ENCODE peak calls at places on chromosome 12, in six cellular contexts. One of them, this sample, is unnamed.

GRCh38 chr12:31819427-31819826 is 90.6 kb upstream of the AMN1 start:
- DNase-seq in glutamatergic neuron: no peak
- DNase-seq in AG10803: no peak
- DNase-seq in cardiac muscle cell: no peak
- DNase-seq in MCF 10A: no peak
- DNase-seq in brain microvascular endothelial cell: no peak
- DNase-seq in this sample: no peak

GRCh38 chr12:107317751-107318553 is 224.6 kb upstream of the CRY1 start:
- DNase-seq in glutamatergic neuron: peak
- DNase-seq in AG10803: peak
- DNase-seq in cardiac muscle cell: peak
- DNase-seq in MCF 10A: peak
- DNase-seq in brain microvascular endothelial cell: peak
- DNase-seq in this sample: peak

GRCh38 chr12:92439397-92439779 is 263.4 kb upstream of the PLEKHG7 start:
- DNase-seq in glutamatergic neuron: no peak
- DNase-seq in AG10803: peak
- DNase-seq in cardiac muscle cell: no peak
- DNase-seq in MCF 10A: peak
- DNase-seq in brain microvascular endothelial cell: peak
- DNase-seq in this sample: no peak

GRCh38 chr12:103840881-103841689 is at the start of gene NT5DC3:
- DNase-seq in glutamatergic neuron: peak
- DNase-seq in AG10803: peak
- DNase-seq in cardiac muscle cell: peak
- DNase-seq in MCF 10A: peak
- DNase-seq in brain microvascular endothelial cell: peak
- DNase-seq in this sample: peak

GRCh38 chr12:52645120-52645761 is 6.8 kb downstream of the KRT2 start:
- DNase-seq in glutamatergic neuron: no peak
- DNase-seq in AG10803: no peak
- DNase-seq in cardiac muscle cell: no peak
- DNase-seq in MCF 10A: no peak
- DNase-seq in brain microvascular endothelial cell: no peak
- DNase-seq in this sample: no peak

GRCh38 chr12:113861708-113862312 is 104.3 kb downstream of the RBM19 start:
- DNase-seq in glutamatergic neuron: no peak
- DNase-seq in AG10803: no peak
- DNase-seq in cardiac muscle cell: no peak
- DNase-seq in MCF 10A: no peak
- DNase-seq in brain microvascular endothelial cell: no peak
- DNase-seq in this sample: no peak

GRCh38 chr12:19937161-19937560 is 431.2 kb upstream of the PDE3A start:
- DNase-seq in glutamatergic neuron: no peak
- DNase-seq in AG10803: no peak
- DNase-seq in cardiac muscle cell: no peak
- DNase-seq in MCF 10A: no peak
- DNase-seq in brain microvascular endothelial cell: no peak
- DNase-seq in this sample: no peak

GRCh38 chr12:58765653-58766554 is 154.4 kb downstream of the LRIG3 start:
- DNase-seq in glutamatergic neuron: no peak
- DNase-seq in AG10803: peak
- DNase-seq in cardiac muscle cell: no peak
- DNase-seq in MCF 10A: no peak
- DNase-seq in brain microvascular endothelial cell: no peak
- DNase-seq in this sample: no peak

GRCh38 chr12:113070117-113070906 is 13.8 kb downstream of the DTX1 start:
- DNase-seq in glutamatergic neuron: no peak
- DNase-seq in AG10803: no peak
- DNase-seq in cardiac muscle cell: no peak
- DNase-seq in MCF 10A: no peak
- DNase-seq in brain microvascular endothelial cell: no peak
- DNase-seq in this sample: no peak

GRCh38 chr12:20220339-20220738 is 148.0 kb upstream of the PDE3A start:
- DNase-seq in glutamatergic neuron: no peak
- DNase-seq in AG10803: peak
- DNase-seq in cardiac muscle cell: no peak
- DNase-seq in MCF 10A: peak
- DNase-seq in brain microvascular endothelial cell: peak
- DNase-seq in this sample: no peak

GRCh38 chr12:79983492-79983891 is 48.6 kb upstream of the PPP1R12A start:
- DNase-seq in glutamatergic neuron: no peak
- DNase-seq in AG10803: peak
- DNase-seq in cardiac muscle cell: no peak
- DNase-seq in MCF 10A: peak
- DNase-seq in brain microvascular endothelial cell: peak
- DNase-seq in this sample: peak

GRCh38 chr12:27970391-27970980 is 2.0 kb downstream of the PTHLH start:
- DNase-seq in glutamatergic neuron: peak
- DNase-seq in AG10803: peak
- DNase-seq in cardiac muscle cell: peak
- DNase-seq in MCF 10A: no peak
- DNase-seq in brain microvascular endothelial cell: no peak
- DNase-seq in this sample: no peak

GRCh38 chr12:55909513-55909884 is 18.2 kb downstream of the PYM1 start:
- DNase-seq in glutamatergic neuron: no peak
- DNase-seq in AG10803: no peak
- DNase-seq in cardiac muscle cell: no peak
- DNase-seq in MCF 10A: no peak
- DNase-seq in brain microvascular endothelial cell: no peak
- DNase-seq in this sample: no peak

GRCh38 chr12:98653866-98654493 is 8.9 kb downstream of the APAF1 start:
- DNase-seq in glutamatergic neuron: no peak
- DNase-seq in AG10803: peak
- DNase-seq in cardiac muscle cell: peak
- DNase-seq in MCF 10A: peak
- DNase-seq in brain microvascular endothelial cell: no peak
- DNase-seq in this sample: peak

GRCh38 chr12:90299121-90299520 is 590.5 kb upstream of the ATP2B1 start:
- DNase-seq in glutamatergic neuron: no peak
- DNase-seq in AG10803: no peak
- DNase-seq in cardiac muscle cell: no peak
- DNase-seq in MCF 10A: no peak
- DNase-seq in brain microvascular endothelial cell: no peak
- DNase-seq in this sample: no peak

GRCh38 chr12:49627752-49628360 is 4.5 kb downstream of the PRPF40B start:
- DNase-seq in glutamatergic neuron: no peak
- DNase-seq in AG10803: peak
- DNase-seq in cardiac muscle cell: no peak
- DNase-seq in MCF 10A: peak
- DNase-seq in brain microvascular endothelial cell: no peak
- DNase-seq in this sample: no peak

GRCh38 chr12:67826946-67827719 is 162.1 kb upstream of the IFNG-AS1 start:
- DNase-seq in glutamatergic neuron: no peak
- DNase-seq in AG10803: peak
- DNase-seq in cardiac muscle cell: peak
- DNase-seq in MCF 10A: no peak
- DNase-seq in brain microvascular endothelial cell: peak
- DNase-seq in this sample: no peak

GRCh38 chr12:46944771-46945170 is 119.0 kb upstream of the SLC38A4 start:
- DNase-seq in glutamatergic neuron: no peak
- DNase-seq in AG10803: no peak
- DNase-seq in cardiac muscle cell: no peak
- DNase-seq in MCF 10A: no peak
- DNase-seq in brain microvascular endothelial cell: no peak
- DNase-seq in this sample: no peak

GRCh38 chr12:69068431-69068830 is 135.5 kb upstream of the CPM start:
- DNase-seq in glutamatergic neuron: no peak
- DNase-seq in AG10803: peak
- DNase-seq in cardiac muscle cell: no peak
- DNase-seq in MCF 10A: peak
- DNase-seq in brain microvascular endothelial cell: no peak
- DNase-seq in this sample: no peak

GRCh38 chr12:113591480-113591971 is 119.9 kb upstream of the LHX5 start:
- DNase-seq in glutamatergic neuron: peak
- DNase-seq in AG10803: no peak
- DNase-seq in cardiac muscle cell: peak
- DNase-seq in MCF 10A: no peak
- DNase-seq in brain microvascular endothelial cell: no peak
- DNase-seq in this sample: no peak

GRCh38 chr12:8948711-8949524 is 527 bp downstream of the M6PR start:
- DNase-seq in glutamatergic neuron: no peak
- DNase-seq in AG10803: peak
- DNase-seq in cardiac muscle cell: peak
- DNase-seq in MCF 10A: peak
- DNase-seq in brain microvascular endothelial cell: peak
- DNase-seq in this sample: no peak

GRCh38 chr12:12803186-12803585 is 10.0 kb upstream of the DDX47 start:
- DNase-seq in glutamatergic neuron: no peak
- DNase-seq in AG10803: peak
- DNase-seq in cardiac muscle cell: no peak
- DNase-seq in MCF 10A: peak
- DNase-seq in brain microvascular endothelial cell: peak
- DNase-seq in this sample: no peak

GRCh38 chr12:22088886-22089285 is 42.9 kb downstream of the CMAS start:
- DNase-seq in glutamatergic neuron: no peak
- DNase-seq in AG10803: no peak
- DNase-seq in cardiac muscle cell: no peak
- DNase-seq in MCF 10A: peak
- DNase-seq in brain microvascular endothelial cell: no peak
- DNase-seq in this sample: no peak

GRCh38 chr12:22082190-22082701 is 36.2 kb downstream of the CMAS start:
- DNase-seq in glutamatergic neuron: no peak
- DNase-seq in AG10803: no peak
- DNase-seq in cardiac muscle cell: no peak
- DNase-seq in MCF 10A: no peak
- DNase-seq in brain microvascular endothelial cell: no peak
- DNase-seq in this sample: no peak

GRCh38 chr12:22084852-22085251 is 38.8 kb downstream of the CMAS start:
- DNase-seq in glutamatergic neuron: no peak
- DNase-seq in AG10803: no peak
- DNase-seq in cardiac muscle cell: no peak
- DNase-seq in MCF 10A: no peak
- DNase-seq in brain microvascular endothelial cell: no peak
- DNase-seq in this sample: no peak

GRCh38 chr12:22083167-22083566 is 37.1 kb downstream of the CMAS start:
- DNase-seq in glutamatergic neuron: no peak
- DNase-seq in AG10803: peak
- DNase-seq in cardiac muscle cell: peak
- DNase-seq in MCF 10A: peak
- DNase-seq in brain microvascular endothelial cell: peak
- DNase-seq in this sample: no peak
- TF ChIP-seq CTCF in glutamatergic neuron: no peak
- TF ChIP-seq CTCF in AG10803: peak
- TF ChIP-seq CTCF in cardiac muscle cell: peak
- TF ChIP-seq CTCF in MCF 10A: peak
- TF ChIP-seq CTCF in brain microvascular endothelial cell: peak
- TF ChIP-seq CTCF in this sample: peak

DNA sequence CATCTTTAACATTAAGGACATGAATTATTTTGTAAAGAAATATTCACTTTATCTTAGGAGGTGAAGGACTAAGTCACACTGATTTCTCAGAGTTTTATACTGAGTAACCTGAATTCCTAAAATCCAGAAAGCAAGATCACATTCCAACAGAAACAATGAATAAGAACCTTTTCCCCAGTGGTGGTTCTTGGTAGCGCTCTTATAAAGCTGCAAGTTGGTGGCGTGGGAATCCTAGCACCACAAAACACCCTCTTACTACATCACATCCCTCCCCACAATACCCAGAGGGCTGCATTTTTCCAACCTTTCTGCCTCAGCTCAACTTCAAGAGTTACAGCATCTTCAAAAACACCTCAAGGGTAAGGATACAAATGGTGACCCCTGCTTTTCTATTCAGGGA is 44.0 kb upstream of the SMUG1 start:
- DNase-seq in glutamatergic neuron: no peak
- DNase-seq in AG10803: peak
- DNase-seq in cardiac muscle cell: no peak
- DNase-seq in MCF 10A: no peak
- DNase-seq in brain microvascular endothelial cell: peak
- DNase-seq in this sample: no peak
- TF ChIP-seq CTCF in glutamatergic neuron: peak
- TF ChIP-seq CTCF in AG10803: peak
- TF ChIP-seq CTCF in cardiac muscle cell: peak
- TF ChIP-seq CTCF in MCF 10A: no peak
- TF ChIP-seq CTCF in brain microvascular endothelial cell: peak
- TF ChIP-seq CTCF in this sample: peak

GRCh38 chr12:126926023-126926600 is 1340.9 kb upstream of the TMEM132C start:
- DNase-seq in glutamatergic neuron: no peak
- DNase-seq in AG10803: no peak
- DNase-seq in cardiac muscle cell: no peak
- DNase-seq in MCF 10A: peak
- DNase-seq in brain microvascular endothelial cell: no peak
- DNase-seq in this sample: no peak
- TF ChIP-seq CTCF in glutamatergic neuron: no peak
- TF ChIP-seq CTCF in AG10803: no peak
- TF ChIP-seq CTCF in cardiac muscle cell: no peak
- TF ChIP-seq CTCF in MCF 10A: no peak
- TF ChIP-seq CTCF in brain microvascular endothelial cell: no peak
- TF ChIP-seq CTCF in this sample: no peak

GRCh38 chr12:5073054-5073453 is 29.4 kb downstream of the KCNA5 start:
- DNase-seq in glutamatergic neuron: no peak
- DNase-seq in AG10803: no peak
- DNase-seq in cardiac muscle cell: no peak
- DNase-seq in MCF 10A: no peak
- DNase-seq in brain microvascular endothelial cell: no peak
- DNase-seq in this sample: no peak
- TF ChIP-seq CTCF in glutamatergic neuron: no peak
- TF ChIP-seq CTCF in AG10803: no peak
- TF ChIP-seq CTCF in cardiac muscle cell: no peak
- TF ChIP-seq CTCF in MCF 10A: no peak
- TF ChIP-seq CTCF in brain microvascular endothelial cell: peak
- TF ChIP-seq CTCF in this sample: no peak

This sample was measured in AG04450.